ENCODE peak calls at places on chromosome X, in nine cellular contexts. C is neural progenitor cell; Y is stimulated activated CD4-positive, alpha-beta T cell treated with anti-CD3 and anti-CD28 coated beads, Interleukin-2, amount 100 ng/mL, for 24 hours; K is endothelial cell; P is fibroblast of villous mesenchyme; R is NCI-H2171 treated with DMSO at 0.1 percent for 48 hours; F is CD8-positive, alpha-beta T cell; U is COR-L47; X is T-helper 2 cell. M is an unnamed sample.

GRCh38 chrX:27728291-27728690 is 79.5 kb upstream of the MAGEB10 start:
- DNase-seq in C (no peak), Y (no peak), K (no peak), P (no peak), R (no peak), F (no peak), U (no peak), X (no peak), M (no peak)

GRCh38 chrX:11641368-11641767 is 24.4 kb downstream of the ARHGAP6 start:
- DNase-seq in C (no peak), Y (no peak), K (no peak), P (peak; percentile 40), R (no peak), F (no peak), U (no peak), X (no peak), M (no peak)

GRCh38 chrX:77426811-77427210 is 20.4 kb upstream of the FGF16 start:
- DNase-seq in C (no peak), Y (no peak), K (no peak), P (peak; percentile 4), R (no peak), F (no peak), U (no peak), X (no peak), M (no peak)

GRCh38 chrX:9149831-9150230 is 115.9 kb upstream of the FAM9B start:
- DNase-seq in C (no peak), Y (no peak), K (no peak), P (no peak), R (no peak), F (no peak), U (no peak), X (no peak), M (no peak)

GRCh38 chrX:129522184-129523059 is 868 bp downstream of the SMARCA1 start:
- DNase-seq in C (peak; percentile 80), Y (no peak), K (peak; percentile 38), P (peak; percentile 80), R (peak; percentile 59), F (no peak), U (peak; percentile 38), X (no peak), M (peak; percentile 78)

GRCh38 chrX:19064175-19064574 is 58.1 kb downstream of the ADGRG2 start:
- DNase-seq in C (no peak), Y (no peak), K (no peak), P (peak; percentile 9), R (no peak), F (no peak), U (no peak), X (no peak), M (no peak)

GRCh38 chrX:17803449-17803848 is 57.6 kb downstream of the RAI2 start:
- DNase-seq in C (no peak), Y (no peak), K (no peak), P (no peak), R (no peak), F (no peak), U (no peak), X (no peak), M (no peak)

GRCh38 chrX:100829730-100830129 is 9.5 kb downstream of the CSTF2 start:
- DNase-seq in C (no peak), Y (no peak), K (no peak), P (peak; percentile 17), R (no peak), F (no peak), U (no peak), X (no peak), M (no peak)

GRCh38 chrX:150482537-150483217 is 85.7 kb upstream of the MTM1 start:
- DNase-seq in C (no peak), Y (peak; percentile 57), K (no peak), P (peak; percentile 60), R (no peak), F (no peak), U (no peak), X (peak; percentile 23), M (no peak)

GRCh38 chrX:150759568-150760416 is 66.6 kb downstream of the MTMR1 start:
- DNase-seq in C (no peak), Y (no peak), K (no peak), P (no peak), R (no peak), F (no peak), U (no peak), X (no peak), M (no peak)

M was measured in SK-N-SH.